ENCODE peak calls at places on chromosomes 4 and X, in five cellular contexts. L is neural progenitor cell; D is epithelial cell of esophagus; C is AG04450; O is CD4-positive, alpha-beta memory T cell. P is an unnamed sample.

GRCh38 chr4:165716472-165716871 is 156.6 kb upstream of the TLL1 start:
- DNase-seq in O (no peak), C (no peak), D (peak), L (no peak), P (peak)

GRCh38 chrX:30343206-30343605 is 34.0 kb upstream of the NR0B1 start:
- DNase-seq in O (no peak), D (no peak), L (no peak), C (no peak), P (no peak)

GRCh38 chrX:57329008-57329407 is 42.5 kb downstream of the FAAH2 start:
- DNase-seq in O (no peak), D (peak), C (no peak), L (peak), P (peak)

GRCh38 chrX:143788265-143788664 is 67.7 kb upstream of the SPANXN2 start:
- DNase-seq in L (peak), C (no peak), D (peak), O (no peak), P (peak)

GRCh38 chr4:15482346-15482745 is 12.7 kb downstream of the CC2D2A start:
- DNase-seq in L (no peak), D (no peak), O (no peak), C (no peak), P (no peak)

GRCh38 chrX:137194164-137194563 is 160.4 kb upstream of the GPR101 start:
- DNase-seq in O (peak), D (peak), C (no peak), L (peak), P (peak)

GRCh38 chr4:3302164-3302785 is 9.5 kb downstream of the RGS12 start:
- DNase-seq in O (peak), C (no peak), L (no peak), D (no peak), P (no peak)

GRCh38 chrX:133414399-133415275 is 652 bp downstream of the GPC4 start:
- DNase-seq in O (no peak), D (peak), C (no peak), L (peak), P (no peak)

GRCh38 chr4:52750819-52751348 is 341 bp downstream of the ERVMER34-1 start:
- DNase-seq in O (no peak), L (no peak), D (peak), C (no peak), P (peak)

GRCh38 chr4:95190751-95191436 is 357.9 kb downstream of the UNC5C start:
- DNase-seq in L (peak), D (peak), O (no peak), C (no peak), P (peak)

GRCh38 chr4:133621628-133622027 is 472.5 kb downstream of the PCDH10 start:
- DNase-seq in L (no peak), D (no peak), C (no peak), O (no peak), P (no peak)

GRCh38 chr4:100722866-100723459 is 205.1 kb upstream of the EMCN start:
- DNase-seq in L (no peak), D (no peak), C (no peak), O (no peak), P (peak)

GRCh38 chr4:24672871-24673270 is 88.5 kb upstream of the DHX15 start:
- DNase-seq in C (no peak), L (no peak), O (no peak), D (no peak), P (no peak)

GRCh38 chrX:45735571-45735970 is 534.9 kb upstream of the DIPK2B start:
- DNase-seq in C (no peak), O (no peak), L (no peak), D (no peak), P (peak)

GRCh38 chr4:120630432-120630831 is 292.1 kb downstream of the PRDM5 start:
- DNase-seq in D (peak), C (no peak), L (peak), O (no peak), P (peak)

GRCh38 chr4:147782087-147782781 is 50.3 kb downstream of the ARHGAP10 start:
- DNase-seq in O (no peak), L (no peak), D (peak), C (no peak), P (peak)

GRCh38 chr4:54914781-54915180 is 210.6 kb downstream of the KDR start:
- DNase-seq in D (no peak), L (no peak), O (no peak), C (no peak), P (no peak)

DNA sequence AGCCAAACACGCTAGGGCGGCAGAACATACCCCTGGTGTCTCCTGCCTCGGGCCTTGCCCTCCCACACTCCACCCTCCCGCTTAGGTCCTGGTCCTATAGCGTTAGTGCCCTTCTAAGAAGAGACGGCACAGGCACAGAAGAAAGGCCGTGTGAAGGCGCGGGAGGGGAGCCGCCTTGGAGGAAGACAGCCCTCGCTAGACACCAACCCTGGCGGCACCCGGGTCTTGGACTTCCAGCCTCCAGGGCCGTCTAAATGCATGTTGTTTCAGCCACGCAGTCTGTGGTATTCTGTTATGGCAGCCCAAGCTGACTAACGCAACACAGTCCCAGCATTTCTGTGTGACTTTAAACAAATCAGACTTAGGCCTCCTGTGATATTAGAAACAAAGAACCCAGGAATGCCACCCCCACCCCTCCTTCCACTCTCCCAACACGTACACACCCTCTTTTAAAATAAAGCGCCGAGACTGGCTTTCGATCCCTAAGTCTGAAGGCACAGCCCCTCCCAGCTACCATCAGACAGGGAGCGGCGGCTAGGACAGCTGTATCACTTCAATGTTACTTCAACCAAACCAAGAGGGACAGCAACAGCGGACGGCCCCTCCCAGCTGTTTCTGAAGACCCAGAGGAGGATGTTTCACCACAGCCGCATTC is 128.0 kb downstream of the AFAP1 start:
- DNase-seq in O (no peak), L (peak), D (peak), C (peak), P (peak)
- H3K4me3 ChIP-seq in O (no peak), L (no peak), D (no peak), C (peak), P (no peak)

GRCh38 chrX:87236836-87237235 is 280.8 kb upstream of the KLHL4 start:
- DNase-seq in L (no peak), O (no peak), C (no peak), D (no peak), P (no peak)
- H3K4me3 ChIP-seq in L (no peak), O (no peak), C (no peak), D (no peak), P (no peak)

GRCh38 chr4:146640021-146640425 is 1.3 kb downstream of the POU4F2 start:
- DNase-seq in O (no peak), L (no peak), C (no peak), D (no peak), P (no peak)

GRCh38 chr4:146640459-146641061 is 1.9 kb downstream of the POU4F2 start:
- DNase-seq in O (no peak), C (no peak), L (peak), D (no peak), P (no peak)

GRCh38 chr4:146638801-146639351 is at the start of gene POU4F2:
- DNase-seq in D (peak), O (no peak), C (no peak), L (peak), P (no peak)

GRCh38 chr4:146637853-146638800 is 566 bp upstream of the POU4F2 start:
- DNase-seq in L (peak), C (no peak), O (no peak), D (no peak), P (no peak)

DNA sequence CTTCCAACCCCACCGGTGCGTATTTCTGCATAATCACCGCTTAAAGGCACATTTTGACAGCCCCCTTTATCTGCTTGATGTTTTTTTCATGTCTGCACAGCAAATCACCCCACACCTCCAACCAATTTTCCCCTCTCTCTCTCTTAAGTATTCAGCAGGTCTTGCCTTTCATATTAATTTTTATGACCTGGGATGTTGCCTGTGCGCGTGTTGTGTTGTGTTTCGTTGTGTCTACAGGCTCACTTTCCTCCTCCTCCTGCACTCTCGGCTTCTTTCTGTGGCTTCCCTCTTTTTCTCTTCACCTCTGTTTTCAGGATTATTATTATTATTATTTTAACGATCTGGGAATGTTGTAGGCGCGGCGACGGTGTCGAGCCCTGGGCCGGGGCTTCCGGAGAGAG is 721 bp downstream of the POU4F2 start:
- DNase-seq in L (no peak), C (no peak), O (no peak), D (no peak), P (no peak)
- H3K4me3 ChIP-seq in L (peak), C (no peak), O (no peak), D (no peak), P (no peak)

DNA sequence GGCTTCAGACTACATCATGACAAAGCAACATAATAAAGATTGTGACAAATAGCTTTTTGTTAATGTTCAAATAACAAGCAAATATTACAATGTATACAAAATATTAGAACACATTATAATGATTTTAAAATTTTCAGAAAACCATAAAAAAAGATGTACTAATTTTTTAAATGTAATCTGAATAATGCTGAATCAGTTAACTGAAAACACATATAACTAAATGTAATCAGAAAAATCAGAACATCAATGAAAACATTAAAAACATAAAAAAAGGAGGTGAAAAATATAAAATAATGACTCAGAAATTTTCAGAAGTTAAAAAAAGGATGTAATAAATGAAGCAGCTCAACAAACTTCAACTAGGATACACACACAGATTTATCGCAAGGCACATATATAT is 53.5 kb downstream of the ZNF721 start:
- DNase-seq in D (no peak), L (no peak), C (no peak), O (no peak), P (no peak)
- H3K4me3 ChIP-seq in D (no peak), L (no peak), C (no peak), O (no peak), P (no peak)

DNA sequence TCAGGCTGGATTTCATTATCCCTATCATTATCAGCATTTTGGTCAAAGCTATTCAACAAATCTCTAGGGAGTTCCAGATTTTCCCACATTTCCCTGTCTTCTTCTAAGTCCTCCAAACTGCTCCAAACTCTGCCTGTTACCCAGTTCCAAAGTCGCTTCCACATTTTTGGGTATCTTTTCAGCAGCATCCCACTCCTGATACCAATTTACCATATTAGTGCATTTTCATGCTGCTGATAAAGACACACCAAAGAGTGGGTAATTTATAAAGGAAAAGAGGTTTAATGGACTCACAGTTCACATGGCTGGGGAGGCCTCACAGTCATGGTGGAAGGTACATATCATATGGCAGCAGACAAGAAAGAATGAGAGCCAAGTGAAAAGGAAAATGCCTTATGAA is 132.8 kb upstream of the SLC7A11 start:
- DNase-seq in O (no peak), C (no peak), L (no peak), D (no peak), P (no peak)
- H3K4me3 ChIP-seq in O (no peak), C (no peak), L (no peak), D (no peak), P (no peak)

DNA sequence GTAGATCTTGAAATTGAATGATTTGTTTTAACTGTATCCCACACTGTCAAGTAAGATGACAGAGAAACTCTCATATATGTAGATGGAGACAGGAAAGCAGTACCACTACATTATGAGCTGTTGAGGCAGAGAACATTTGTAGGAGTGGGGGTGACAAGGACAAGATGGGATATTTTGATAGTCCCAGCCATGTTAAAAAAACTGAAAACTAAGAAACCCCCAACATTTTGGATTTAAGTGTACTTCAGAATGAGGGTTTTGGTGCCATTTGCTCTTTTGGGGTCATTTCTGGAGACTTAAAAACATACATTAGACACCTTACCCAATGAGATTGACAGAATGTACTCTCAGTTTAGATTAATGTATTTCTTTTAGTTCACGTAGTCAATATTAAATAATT is 149.9 kb upstream of the SLC4A4 start:
- DNase-seq in C (no peak), O (no peak), L (no peak), D (no peak), P (no peak)
- H3K4me3 ChIP-seq in C (peak), O (no peak), L (no peak), D (no peak), P (no peak)

GRCh38 chr4:108171541-108172230 is 3.0 kb upstream of the LEF1 start:
- DNase-seq in L (peak), D (no peak), C (no peak), O (peak), P (no peak)
- H3K4me3 ChIP-seq in L (peak), D (no peak), C (no peak), O (peak), P (no peak)

DNA sequence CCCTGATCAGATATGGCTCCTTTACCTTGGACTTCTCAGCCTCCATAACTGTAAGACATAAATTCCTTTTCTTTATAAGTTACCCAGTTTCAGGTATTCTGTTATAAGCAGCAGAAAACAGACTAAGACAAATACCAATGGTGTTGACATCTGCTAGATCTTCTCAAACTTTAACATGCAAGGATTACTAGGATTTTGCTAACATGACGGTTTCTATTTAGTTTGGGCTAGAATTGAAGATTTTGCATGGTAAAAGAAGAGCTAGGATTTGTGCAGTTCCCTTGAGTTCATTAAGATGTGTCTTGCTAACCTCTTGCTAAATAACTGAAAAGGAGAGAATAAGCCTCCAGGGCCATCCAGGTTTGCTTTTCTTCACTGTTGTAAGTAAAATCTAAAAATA is 5.3 kb upstream of the COPS4 start:
- DNase-seq in C (no peak), O (no peak), L (no peak), D (no peak), P (no peak)
- H3K4me3 ChIP-seq in C (no peak), O (no peak), L (no peak), D (no peak), P (no peak)

GRCh38 chrX:72307646-72308051 is 1.9 kb upstream of the CITED1 start:
- DNase-seq in C (no peak), L (peak), O (no peak), D (no peak), P (no peak)
- H3K4me3 ChIP-seq in C (no peak), L (peak), O (no peak), D (no peak), P (no peak)

GRCh38 chrX:47316276-47317025 is 53.9 kb upstream of the ZNF157 start:
- DNase-seq in C (no peak), O (no peak), D (no peak), L (peak), P (no peak)

GRCh38 chrX:47311857-47312774 is 58.3 kb upstream of the ZNF157 start:
- DNase-seq in O (peak), C (peak), L (peak), D (peak), P (peak)

GRCh38 chrX:47313056-47313455 is 57.3 kb upstream of the ZNF157 start:
- DNase-seq in C (no peak), L (no peak), D (no peak), O (no peak), P (no peak)
- H3K4me3 ChIP-seq in C (no peak), L (no peak), D (no peak), O (no peak), P (no peak)

P was measured in bronchial epithelial cell.